ENCODE peak calls at places on chromosomes 12 and 14, in seven cellular contexts. One of them, this sample, is unnamed.

GRCh38 chr12:9273276-9273675 is 65.1 kb upstream of the PZP start:
- DNase-seq in CD8-positive, alpha-beta T cell: no peak
- DNase-seq in NT2/D1: no peak
- DNase-seq in HTR-8/SVneo: no peak
- DNase-seq in B cell: no peak
- DNase-seq in neural progenitor cell: no peak
- DNase-seq in midbrain: no peak
- DNase-seq in this sample: no peak

GRCh38 chr12:93664573-93665138 is 12.5 kb upstream of the CRADD start:
- DNase-seq in CD8-positive, alpha-beta T cell: no peak
- DNase-seq in NT2/D1: no peak
- DNase-seq in HTR-8/SVneo: no peak
- DNase-seq in B cell: no peak
- DNase-seq in neural progenitor cell: no peak
- DNase-seq in midbrain: no peak
- DNase-seq in this sample: no peak

GRCh38 chr12:1936406-1937320 is 18.2 kb upstream of the CACNA2D4 start:
- DNase-seq in CD8-positive, alpha-beta T cell: no peak
- DNase-seq in NT2/D1: no peak
- DNase-seq in HTR-8/SVneo: no peak
- DNase-seq in B cell: no peak
- DNase-seq in neural progenitor cell: no peak
- DNase-seq in midbrain: peak
- DNase-seq in this sample: peak

GRCh38 chr12:95541436-95541835 is 9.8 kb downstream of the USP44 start:
- DNase-seq in CD8-positive, alpha-beta T cell: no peak
- DNase-seq in NT2/D1: no peak
- DNase-seq in HTR-8/SVneo: no peak
- DNase-seq in B cell: no peak
- DNase-seq in neural progenitor cell: no peak
- DNase-seq in midbrain: no peak
- DNase-seq in this sample: no peak

GRCh38 chr14:70624972-70625371 is 16.7 kb upstream of the TTC9 start:
- DNase-seq in CD8-positive, alpha-beta T cell: no peak
- DNase-seq in NT2/D1: no peak
- DNase-seq in HTR-8/SVneo: no peak
- DNase-seq in B cell: no peak
- DNase-seq in neural progenitor cell: no peak
- DNase-seq in midbrain: no peak
- DNase-seq in this sample: no peak

GRCh38 chr12:65632131-65632855 is 192.0 kb upstream of the HMGA2 start:
- DNase-seq in CD8-positive, alpha-beta T cell: no peak
- DNase-seq in NT2/D1: no peak
- DNase-seq in HTR-8/SVneo: no peak
- DNase-seq in B cell: no peak
- DNase-seq in neural progenitor cell: no peak
- DNase-seq in midbrain: no peak
- DNase-seq in this sample: no peak

GRCh38 chr12:28781671-28782652 is 367.1 kb upstream of the FAR2 start:
- DNase-seq in CD8-positive, alpha-beta T cell: no peak
- DNase-seq in NT2/D1: no peak
- DNase-seq in HTR-8/SVneo: no peak
- DNase-seq in B cell: no peak
- DNase-seq in neural progenitor cell: no peak
- DNase-seq in midbrain: no peak
- DNase-seq in this sample: no peak

GRCh38 chr12:64819816-64820402 is 4.5 kb upstream of the TBC1D30 start:
- DNase-seq in CD8-positive, alpha-beta T cell: no peak
- DNase-seq in NT2/D1: no peak
- DNase-seq in HTR-8/SVneo: no peak
- DNase-seq in B cell: no peak
- DNase-seq in neural progenitor cell: no peak
- DNase-seq in midbrain: no peak
- DNase-seq in this sample: no peak

GRCh38 chr12:86137936-86138335 is 118.3 kb downstream of the MGAT4C start:
- DNase-seq in CD8-positive, alpha-beta T cell: no peak
- DNase-seq in NT2/D1: no peak
- DNase-seq in HTR-8/SVneo: peak
- DNase-seq in B cell: no peak
- DNase-seq in neural progenitor cell: no peak
- DNase-seq in midbrain: no peak
- DNase-seq in this sample: no peak

This sample was measured in SJSA1.